ENCODE peak calls at places on chromosomes 2 and 18, in nine cellular contexts. H, V, U, N, Z, M, G, L and D are unnamed samples.

GRCh38 chr2:99821039-99821438 is 321.4 kb downstream of the AFF3 start:
- DNase-seq in H (no peak), V (no peak), U (no peak), N (no peak), Z (no peak), M (no peak), G (no peak), L (no peak), D (no peak)

GRCh38 chr2:219511547-219512325 is 2.5 kb upstream of the ASIC4 start:
- DNase-seq in H (no peak), V (no peak), U (no peak), N (no peak), Z (no peak), M (no peak), G (no peak), L (no peak), D (no peak)

GRCh38 chr2:120470041-120470716 is 124.2 kb downstream of the INHBB start:
- DNase-seq in H (no peak), V (no peak), U (peak), N (peak), Z (no peak), M (peak), G (peak), L (no peak), D (no peak)

GRCh38 chr2:240532032-240532775 is 25.6 kb downstream of the ANKMY1 start:
- DNase-seq in H (no peak), V (no peak), U (no peak), N (no peak), Z (no peak), M (no peak), G (no peak), L (no peak), D (no peak)

GRCh38 chr2:69642709-69643601 is 584 bp downstream of the AAK1 start:
- DNase-seq in H (peak), V (peak), U (peak), N (peak), Z (peak), M (peak), G (peak), L (peak), D (peak)

GRCh38 chr2:197497301-197497700 is 2.3 kb downstream of the HSPD1 start:
- DNase-seq in H (no peak), V (no peak), U (no peak), N (no peak), Z (no peak), M (no peak), G (no peak), L (no peak), D (no peak)

GRCh38 chr2:47520825-47521665 is 118.1 kb downstream of the MSH2 start:
- DNase-seq in H (peak), V (peak), U (peak), N (peak), Z (peak), M (peak), G (peak), L (peak), D (peak)

GRCh38 chr18:49730951-49731391 is 82.4 kb downstream of the ACAA2 start:
- DNase-seq in H (no peak), V (no peak), U (no peak), N (no peak), Z (no peak), M (no peak), G (no peak), L (no peak), D (no peak)

GRCh38 chr2:88116669-88117432 is 11.0 kb downstream of the FABP1 start:
- DNase-seq in H (no peak), V (no peak), U (no peak), N (no peak), Z (no peak), M (no peak), G (no peak), L (no peak), D (no peak)

GRCh38 chr2:104734937-104735586 is 118.9 kb upstream of the POU3F3 start:
- DNase-seq in H (no peak), V (no peak), U (no peak), N (no peak), Z (no peak), M (no peak), G (no peak), L (no peak), D (no peak)

GRCh38 chr2:80166457-80166856 is 138.1 kb downstream of the LRRTM1 start:
- DNase-seq in H (no peak), V (no peak), U (no peak), N (no peak), Z (no peak), M (no peak), G (no peak), L (no peak), D (no peak)

GRCh38 chr18:79540161-79540913 is 139.3 kb upstream of the CTDP1 start:
- DNase-seq in H (no peak), V (no peak), U (peak), N (peak), Z (no peak), M (no peak), G (no peak), L (no peak), D (no peak)

GRCh38 chr2:190649798-190650390 is 1.0 kb downstream of the NAB1 start:
- DNase-seq in H (no peak), V (no peak), U (no peak), N (no peak), Z (no peak), M (peak), G (peak), L (no peak), D (no peak)

GRCh38 chr2:127701651-127702394 is 526 bp downstream of the SFT2D3 start:
- DNase-seq in H (peak), V (peak), U (peak), N (peak), Z (peak), M (peak), G (peak), L (peak), D (peak)

GRCh38 chr2:240840435-240841060 is 20.5 kb upstream of the KIF1A start:
- DNase-seq in H (no peak), V (peak), U (no peak), N (no peak), Z (no peak), M (peak), G (peak), L (no peak), D (peak)

GRCh38 chr2:28004086-28004485 is 113.6 kb downstream of the BABAM2 start:
- DNase-seq in H (peak), V (no peak), U (no peak), N (no peak), Z (no peak), M (peak), G (no peak), L (no peak), D (no peak)